ENCODE peak calls at places on chromosomes 13 and 19, in six cellular contexts. N is EL; V is CD8-positive, alpha-beta T cell; Q is KG1; O is islet precursor cell; S is activated naive CD4-positive, alpha-beta T cell treated with anti-CD3 and anti-CD28 coated beads for 36 hours. E is an unnamed sample.

GRCh38 chr19:27971071-27971470 is 1241.9 kb downstream of the UQCRFS1 start:
- DNase-seq in O (peak; percentile 98), Q (no peak), V (no peak), N (peak; percentile 56), S (no peak), E (peak; percentile 26)

GRCh38 chr19:23401086-23401485 is 5.8 kb upstream of the ZNF91 start:
- DNase-seq in V (no peak), O (no peak), S (no peak), Q (no peak), N (no peak), E (no peak)

GRCh38 chr13:91498298-91498697 is 99.9 kb downstream of the GPC5 start:
- DNase-seq in N (no peak), Q (no peak), S (no peak), O (no peak), V (no peak), E (no peak)

GRCh38 chr13:97226788-97227627 is 4.9 kb downstream of the MBNL2 start:
- DNase-seq in Q (peak; percentile 11), N (peak; percentile 46), S (peak; percentile 49), O (no peak), V (peak; percentile 13), E (no peak)

GRCh38 chr13:24264976-24265375 is 44.4 kb upstream of the C1QTNF9 start:
- DNase-seq in V (peak; percentile 62), Q (no peak), N (no peak), S (peak; percentile 94), O (no peak), E (no peak)

GRCh38 chr19:2487780-2488330 is 11.9 kb downstream of the GADD45B start:
- DNase-seq in Q (no peak), S (no peak), O (no peak), V (no peak), N (no peak), E (peak; percentile 76)

GRCh38 chr19:16263115-16263839 is 61.3 kb upstream of the KLF2 start:
- DNase-seq in N (no peak), S (no peak), Q (no peak), O (no peak), V (no peak), E (no peak)

GRCh38 chr19:54164369-54165068 is 5.0 kb upstream of the LENG1 start:
- DNase-seq in Q (no peak), N (peak; percentile 53), V (peak; percentile 37), S (peak; percentile 56), O (peak; percentile 96), E (peak; percentile 99)

GRCh38 chr13:79108914-79109643 is 297.0 kb downstream of the RBM26 start:
- DNase-seq in O (no peak), N (no peak), V (no peak), S (no peak), Q (no peak), E (no peak)

GRCh38 chr19:1630012-1630411 is 22.4 kb downstream of the TCF3 start:
- DNase-seq in S (no peak), V (no peak), O (no peak), Q (no peak), N (no peak), E (no peak)

GRCh38 chr13:97976551-97977375 is 23.3 kb downstream of the IPO5 start:
- DNase-seq in Q (peak; percentile 83), N (no peak), O (peak; percentile 71), S (peak; percentile 6), V (no peak), E (peak; percentile 74)

GRCh38 chr13:77741587-77741972 is 44.1 kb downstream of the SLAIN1 start:
- DNase-seq in V (no peak), N (no peak), S (no peak), O (no peak), Q (no peak), E (no peak)

GRCh38 chr19:38949580-38950367 is 19.0 kb downstream of the MRPS12 start:
- DNase-seq in Q (no peak), N (peak; percentile 16), V (peak; percentile 42), S (peak; percentile 88), O (peak; percentile 98), E (peak; percentile 99)

GRCh38 chr19:13887529-13887928 is 10.6 kb downstream of the NANOS3 start:
- DNase-seq in S (no peak), O (no peak), N (peak; percentile 47), Q (no peak), V (no peak), E (no peak)

GRCh38 chr19:43470288-43470687 is 4.9 kb upstream of the LYPD3 start:
- DNase-seq in O (peak; percentile 80), V (peak; percentile 42), Q (no peak), S (peak; percentile 80), N (peak; percentile 76), E (no peak)

GRCh38 chr13:93227280-93227905 is 786 bp downstream of the GPC6 start:
- DNase-seq in Q (no peak), V (no peak), O (peak; percentile 78), N (peak; percentile 65), S (no peak), E (peak; percentile 68)

GRCh38 chr19:16886305-16886880 is 2.4 kb upstream of the F2RL3 start:
- DNase-seq in S (no peak), O (no peak), Q (no peak), V (no peak), N (peak; percentile 57), E (no peak)

GRCh38 chr13:101149735-101150380 is 266.4 kb downstream of the NALCN start:
- DNase-seq in N (peak; percentile 40), V (no peak), Q (no peak), S (no peak), O (no peak), E (peak; percentile 43)

GRCh38 chr19:3036119-3036794 is 7.2 kb upstream of the TLE2 start:
- DNase-seq in S (peak; percentile 88), V (peak; percentile 61), Q (peak; percentile 60), O (peak; percentile 96), N (peak; percentile 91), E (peak; percentile 97)

GRCh38 chr19:12521996-12522395 is 29.3 kb downstream of the ZNF564 start:
- DNase-seq in Q (no peak), N (no peak), S (peak; percentile 41), O (no peak), V (no peak), E (peak; percentile 33)

GRCh38 chr13:42151781-42152180 is 103.3 kb downstream of the DGKH start:
- DNase-seq in S (no peak), Q (no peak), V (no peak), N (no peak), O (no peak), E (no peak)

GRCh38 chr19:2338055-2338615 is 9.7 kb downstream of the SPPL2B start:
- DNase-seq in N (no peak), O (no peak), V (no peak), Q (no peak), S (no peak), E (no peak)

GRCh38 chr19:55640043-55640576 is 692 bp upstream of the ZNF580 start:
- DNase-seq in O (peak; percentile 70), S (peak; percentile 62), V (peak; percentile 59), N (peak; percentile 71), Q (no peak), E (peak; percentile 76)